ENCODE peak calls at places on chromosomes 16 and 17, in five cellular contexts. W is fibroblast of lung, S is A549, F is left lung, P is heart right ventricle. D is an unnamed sample.

GRCh38 chr17:63452091-63452978 is 6.2 kb upstream of the CYB561 start:
- DNase-seq in W (no peak), S (no peak), F (no peak), P (no peak), D (no peak)

GRCh38 chr17:57424777-57425188 is 168.5 kb downstream of the MSI2 start:
- DNase-seq in W (peak; percentile 35), S (no peak), F (no peak), P (no peak), D (no peak)

GRCh38 chr17:81143717-81144422 is 21.4 kb upstream of the PVALEF start:
- DNase-seq in W (no peak), S (no peak), F (no peak), P (no peak), D (no peak)

GRCh38 chr17:28174352-28175046 is 132.0 kb downstream of the NLK start:
- DNase-seq in W (peak; percentile 10), S (no peak), F (no peak), P (no peak), D (no peak)

GRCh38 chr16:31502981-31503380 is 5.2 kb downstream of the RUSF1 start:
- DNase-seq in W (peak; percentile 75), S (no peak), F (no peak), P (no peak), D (no peak)

GRCh38 chr17:3647769-3648540 is 11.4 kb downstream of the CTNS start:
- DNase-seq in W (peak; percentile 45), S (peak; percentile 62), F (no peak), P (peak; percentile 52), D (peak; percentile 81)

GRCh38 chr16:9081843-9082242 is 9.6 kb upstream of the HAPSTR1 start:
- DNase-seq in W (no peak), S (no peak), F (peak; percentile 19), P (no peak), D (no peak)

GRCh38 chr16:14013571-14014283 is 57.4 kb upstream of the MRTFB start:
- DNase-seq in W (peak; percentile 84), S (peak; percentile 72), F (no peak), P (no peak), D (no peak)

GRCh38 chr17:79572136-79572915 is 38.5 kb downstream of the RBFOX3 start:
- DNase-seq in W (no peak), S (no peak), F (no peak), P (no peak), D (no peak)

GRCh38 chr17:48944519-48945260 is at the start of gene SNF8:
- DNase-seq in W (peak; percentile 90), S (peak; percentile 99), F (peak; percentile 92), P (peak; percentile 92), D (peak; percentile 90)

GRCh38 chr17:79411419-79411818 is 199.4 kb downstream of the RBFOX3 start:
- DNase-seq in W (no peak), S (no peak), F (no peak), P (no peak), D (no peak)

GRCh38 chr16:11440657-11441012 is 95.4 kb downstream of the RMI2 start:
- DNase-seq in W (no peak), S (no peak), F (no peak), P (no peak), D (no peak)
- TF ChIP-seq CTCF in W (no peak), S (no peak), F (no peak), P (no peak), D (no peak)

DNA sequence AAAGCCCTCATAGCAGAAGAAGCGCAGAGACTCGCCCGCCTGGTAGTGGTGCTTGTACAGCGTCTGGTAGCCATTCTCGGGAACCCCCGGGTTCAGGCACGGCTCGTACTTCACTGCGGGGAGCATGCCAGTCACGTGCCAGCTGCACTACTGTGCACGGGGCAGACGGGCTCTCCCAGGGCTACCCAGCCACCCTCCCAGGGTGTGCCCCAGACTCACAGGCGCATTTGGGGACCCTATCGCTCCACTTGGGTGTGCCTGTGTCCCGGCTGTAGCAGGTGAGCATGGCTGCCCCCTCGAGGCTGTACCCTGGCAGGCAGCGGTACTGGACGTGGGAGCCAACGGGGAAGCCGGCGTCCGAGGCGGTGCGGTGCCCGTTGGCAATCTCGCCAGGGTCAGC is 10.3 kb upstream of the CDIPT start:
- DNase-seq in W (no peak), S (no peak), F (no peak), P (no peak), D (no peak)
- H3K4me3 ChIP-seq in W (no peak overlapping the region), S (no peak overlapping the region), F (no peak overlapping the region), P (no peak overlapping the region), D (no peak overlapping the region)

GRCh38 chr17:31144427-31144826 is 49.6 kb downstream of the NF1 start:
- DNase-seq in W (no peak), S (no peak), F (no peak), P (no peak), D (no peak)

GRCh38 chr17:31147507-31148202 is 52.9 kb downstream of the NF1 start:
- DNase-seq in W (no peak), S (no peak), F (no peak), P (no peak), D (no peak)

GRCh38 chr17:31152271-31152670 is 57.5 kb downstream of the NF1 start:
- DNase-seq in W (no peak), S (no peak), F (no peak), P (no peak), D (no peak)

GRCh38 chr17:31148205-31148604 is 53.4 kb downstream of the NF1 start:
- DNase-seq in W (peak; percentile 13), S (no peak), F (no peak), P (no peak), D (no peak)
- TF ChIP-seq CTCF in W (no peak), S (no peak), F (no peak), P (no peak), D (no peak)

GRCh38 chr16:2151188-2152091 is 3.0 kb downstream of the RAB26 start:
- DNase-seq in W (no peak), S (no peak), F (no peak), P (no peak), D (peak; percentile 53)
- H3K4me3 ChIP-seq in W (no peak overlapping the region), S (peak overlapping the region; percentile 88), F (peak overlapping the region; percentile 81), P (no peak overlapping the region), D (no peak overlapping the region)

D was measured in right lobe of liver.